ENCODE peak calls at places on chromosomes 16 and 17, in seven cellular contexts. One of them, this sample, is unnamed.

GRCh38 chr16:73878616-73879015 is 418.0 kb upstream of the PSMD7 start:
- DNase-seq in cardiac muscle cell: peak
- DNase-seq in left ventricle myocardium inferior: no peak
- DNase-seq in WERI-Rb-1: peak
- DNase-seq in upper lobe of right lung: no peak
- DNase-seq in endothelial cell: no peak
- DNase-seq in neural crest cell: no peak
- DNase-seq in this sample: no peak

GRCh38 chr17:60065136-60065535 is 13.6 kb downstream of the HEATR6 start:
- DNase-seq in neural crest cell: no peak
- DNase-seq in left ventricle myocardium inferior: no peak
- DNase-seq in cardiac muscle cell: peak
- DNase-seq in endothelial cell: no peak
- DNase-seq in WERI-Rb-1: no peak
- DNase-seq in upper lobe of right lung: no peak
- DNase-seq in this sample: no peak

GRCh38 chr17:55576237-55576998 is 65.2 kb upstream of the SMIM36 start:
- DNase-seq in left ventricle myocardium inferior: no peak
- DNase-seq in endothelial cell: no peak
- DNase-seq in cardiac muscle cell: peak
- DNase-seq in WERI-Rb-1: no peak
- DNase-seq in neural crest cell: no peak
- DNase-seq in upper lobe of right lung: no peak
- DNase-seq in this sample: no peak

GRCh38 chr16:20510323-20510722 is 59.0 kb downstream of the ACSM2A start:
- DNase-seq in cardiac muscle cell: peak
- DNase-seq in endothelial cell: no peak
- DNase-seq in WERI-Rb-1: no peak
- DNase-seq in left ventricle myocardium inferior: no peak
- DNase-seq in neural crest cell: no peak
- DNase-seq in upper lobe of right lung: no peak
- DNase-seq in this sample: no peak

GRCh38 chr16:75130150-75130771 is 13.7 kb upstream of the LDHD start:
- DNase-seq in cardiac muscle cell: no peak
- DNase-seq in endothelial cell: no peak
- DNase-seq in left ventricle myocardium inferior: no peak
- DNase-seq in WERI-Rb-1: peak
- DNase-seq in upper lobe of right lung: no peak
- DNase-seq in neural crest cell: no peak
- DNase-seq in this sample: no peak

GRCh38 chr17:75517277-75517865 is 1.0 kb downstream of the TSEN54 start:
- DNase-seq in neural crest cell: no peak
- DNase-seq in cardiac muscle cell: no peak
- DNase-seq in endothelial cell: no peak
- DNase-seq in WERI-Rb-1: peak
- DNase-seq in left ventricle myocardium inferior: no peak
- DNase-seq in upper lobe of right lung: peak
- DNase-seq in this sample: no peak

GRCh38 chr16:23240994-23241393 is 58.4 kb downstream of the SCNN1G start:
- DNase-seq in left ventricle myocardium inferior: no peak
- DNase-seq in cardiac muscle cell: no peak
- DNase-seq in WERI-Rb-1: no peak
- DNase-seq in neural crest cell: no peak
- DNase-seq in endothelial cell: no peak
- DNase-seq in upper lobe of right lung: no peak
- DNase-seq in this sample: no peak

GRCh38 chr17:35368086-35368824 is 5.2 kb downstream of the SLFN11 start:
- DNase-seq in WERI-Rb-1: no peak
- DNase-seq in neural crest cell: no peak
- DNase-seq in endothelial cell: no peak
- DNase-seq in upper lobe of right lung: no peak
- DNase-seq in cardiac muscle cell: peak
- DNase-seq in left ventricle myocardium inferior: no peak
- DNase-seq in this sample: no peak

GRCh38 chr16:54116126-54116525 is 170.5 kb downstream of the IRX3 start:
- DNase-seq in left ventricle myocardium inferior: no peak
- DNase-seq in upper lobe of right lung: no peak
- DNase-seq in cardiac muscle cell: peak
- DNase-seq in endothelial cell: no peak
- DNase-seq in WERI-Rb-1: no peak
- DNase-seq in neural crest cell: no peak
- DNase-seq in this sample: no peak

GRCh38 chr16:35686595-35686994 is 2227.2 kb downstream of the TP53TG3F start:
- DNase-seq in endothelial cell: no peak
- DNase-seq in cardiac muscle cell: no peak
- DNase-seq in neural crest cell: no peak
- DNase-seq in left ventricle myocardium inferior: no peak
- DNase-seq in WERI-Rb-1: no peak
- DNase-seq in upper lobe of right lung: no peak
- DNase-seq in this sample: no peak

GRCh38 chr16:67966549-67967182 is 1.8 kb downstream of the SLC12A4 start:
- DNase-seq in neural crest cell: no peak
- DNase-seq in cardiac muscle cell: peak
- DNase-seq in left ventricle myocardium inferior: no peak
- DNase-seq in endothelial cell: no peak
- DNase-seq in upper lobe of right lung: no peak
- DNase-seq in WERI-Rb-1: peak
- DNase-seq in this sample: no peak

GRCh38 chr16:28202147-28202746 is 9.5 kb downstream of the XPO6 start:
- DNase-seq in WERI-Rb-1: no peak
- DNase-seq in upper lobe of right lung: no peak
- DNase-seq in left ventricle myocardium inferior: no peak
- DNase-seq in neural crest cell: no peak
- DNase-seq in endothelial cell: no peak
- DNase-seq in cardiac muscle cell: no peak
- DNase-seq in this sample: no peak

GRCh38 chr17:4565209-4566141 is 5.1 kb upstream of the GGT6 start:
- DNase-seq in upper lobe of right lung: peak
- DNase-seq in cardiac muscle cell: peak
- DNase-seq in WERI-Rb-1: peak
- DNase-seq in neural crest cell: peak
- DNase-seq in endothelial cell: peak
- DNase-seq in left ventricle myocardium inferior: peak
- DNase-seq in this sample: no peak

GRCh38 chr17:3762922-3763776 is 37.8 kb downstream of the ITGAE start:
- DNase-seq in left ventricle myocardium inferior: no peak
- DNase-seq in cardiac muscle cell: no peak
- DNase-seq in WERI-Rb-1: no peak
- DNase-seq in endothelial cell: no peak
- DNase-seq in upper lobe of right lung: no peak
- DNase-seq in neural crest cell: no peak
- DNase-seq in this sample: no peak

GRCh38 chr16:71629617-71630016 is 3.6 kb downstream of the MARVELD3 start:
- DNase-seq in cardiac muscle cell: no peak
- DNase-seq in endothelial cell: no peak
- DNase-seq in neural crest cell: no peak
- DNase-seq in upper lobe of right lung: no peak
- DNase-seq in WERI-Rb-1: no peak
- DNase-seq in left ventricle myocardium inferior: no peak
- DNase-seq in this sample: no peak

GRCh38 chr17:47789611-47790520 is 31.7 kb downstream of the OSBPL7 start:
- DNase-seq in neural crest cell: peak
- DNase-seq in WERI-Rb-1: peak
- DNase-seq in left ventricle myocardium inferior: peak
- DNase-seq in endothelial cell: peak
- DNase-seq in upper lobe of right lung: peak
- DNase-seq in cardiac muscle cell: peak
- DNase-seq in this sample: no peak
- TF ChIP-seq CTCF in neural crest cell: peak
- TF ChIP-seq CTCF in WERI-Rb-1: peak
- TF ChIP-seq CTCF in left ventricle myocardium inferior: peak
- TF ChIP-seq CTCF in endothelial cell: no peak
- TF ChIP-seq CTCF in upper lobe of right lung: peak
- TF ChIP-seq CTCF in cardiac muscle cell: peak
- TF ChIP-seq CTCF in this sample: no peak

DNA sequence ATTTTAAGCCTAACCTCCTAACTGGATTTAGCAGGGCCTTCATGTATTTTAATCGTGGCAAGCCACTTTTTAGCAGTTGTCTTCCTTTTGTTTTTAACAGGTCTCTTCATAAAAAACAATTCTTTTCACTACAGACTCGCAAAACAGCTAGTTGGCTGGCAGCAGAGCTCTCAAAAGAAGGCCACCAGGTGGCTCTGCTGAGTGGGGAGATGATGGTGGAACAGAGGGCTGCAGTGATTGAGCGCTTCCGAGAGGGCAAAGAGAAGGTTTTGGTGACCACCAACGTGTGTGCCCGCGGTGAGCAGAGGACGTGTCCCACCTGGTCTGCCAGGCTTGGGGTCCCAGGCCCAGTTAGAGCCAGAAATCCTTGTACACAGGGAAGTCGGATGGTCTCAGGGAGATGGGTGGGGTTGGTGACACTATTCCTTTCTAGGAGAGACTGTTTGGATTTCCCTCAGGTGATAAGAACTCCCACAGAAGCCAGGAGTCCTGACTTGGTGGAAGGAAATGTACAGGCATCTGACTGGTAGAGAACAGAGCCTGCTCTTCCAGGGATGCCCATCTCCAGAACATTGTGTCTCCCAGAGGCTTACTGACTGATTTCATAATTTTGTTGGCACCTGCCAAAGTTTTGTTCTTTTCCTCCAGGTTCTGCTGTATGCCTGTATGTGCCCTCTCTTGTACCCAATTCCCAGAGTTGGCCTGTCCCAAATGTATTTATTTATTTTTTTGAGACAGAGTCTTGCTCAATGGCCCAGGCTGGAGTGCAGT is 14.9 kb upstream of the DDX19A start:
- DNase-seq in upper lobe of right lung: no peak
- DNase-seq in WERI-Rb-1: peak
- DNase-seq in neural crest cell: peak
- DNase-seq in left ventricle myocardium inferior: no peak
- DNase-seq in endothelial cell: peak
- DNase-seq in cardiac muscle cell: peak
- DNase-seq in this sample: peak
- TF ChIP-seq CTCF in upper lobe of right lung: peak
- TF ChIP-seq CTCF in WERI-Rb-1: peak
- TF ChIP-seq CTCF in neural crest cell: peak
- TF ChIP-seq CTCF in left ventricle myocardium inferior: peak
- TF ChIP-seq CTCF in endothelial cell: peak
- TF ChIP-seq CTCF in cardiac muscle cell: peak
- TF ChIP-seq CTCF in this sample: peak

GRCh38 chr17:67995568-67996191 is 589 bp downstream of the C17orf58 start:
- DNase-seq in cardiac muscle cell: peak
- DNase-seq in upper lobe of right lung: no peak
- DNase-seq in WERI-Rb-1: no peak
- DNase-seq in left ventricle myocardium inferior: peak
- DNase-seq in neural crest cell: no peak
- DNase-seq in endothelial cell: peak
- DNase-seq in this sample: peak
- TF ChIP-seq CTCF in cardiac muscle cell: peak
- TF ChIP-seq CTCF in upper lobe of right lung: no peak
- TF ChIP-seq CTCF in WERI-Rb-1: no peak
- TF ChIP-seq CTCF in left ventricle myocardium inferior: no peak
- TF ChIP-seq CTCF in neural crest cell: no peak
- TF ChIP-seq CTCF in endothelial cell: no peak
- TF ChIP-seq CTCF in this sample: no peak

GRCh38 chr17:81978901-81979298 is 1.5 kb downstream of the ASPSCR1 start:
- DNase-seq in endothelial cell: no peak
- DNase-seq in cardiac muscle cell: no peak
- DNase-seq in left ventricle myocardium inferior: no peak
- DNase-seq in upper lobe of right lung: no peak
- DNase-seq in WERI-Rb-1: no peak
- DNase-seq in neural crest cell: no peak
- DNase-seq in this sample: no peak

GRCh38 chr17:81976332-81977210 is 858 bp upstream of the ASPSCR1 start:
- DNase-seq in neural crest cell: no peak
- DNase-seq in cardiac muscle cell: no peak
- DNase-seq in upper lobe of right lung: peak
- DNase-seq in left ventricle myocardium inferior: no peak
- DNase-seq in WERI-Rb-1: peak
- DNase-seq in endothelial cell: no peak
- DNase-seq in this sample: no peak

GRCh38 chr17:81980752-81981239 is 3.4 kb downstream of the ASPSCR1 start:
- DNase-seq in endothelial cell: no peak
- DNase-seq in left ventricle myocardium inferior: no peak
- DNase-seq in upper lobe of right lung: no peak
- DNase-seq in neural crest cell: no peak
- DNase-seq in WERI-Rb-1: no peak
- DNase-seq in cardiac muscle cell: no peak
- DNase-seq in this sample: no peak

GRCh38 chr17:81980122-81980521 is 2.7 kb downstream of the ASPSCR1 start:
- DNase-seq in upper lobe of right lung: no peak
- DNase-seq in left ventricle myocardium inferior: no peak
- DNase-seq in endothelial cell: no peak
- DNase-seq in cardiac muscle cell: no peak
- DNase-seq in WERI-Rb-1: no peak
- DNase-seq in neural crest cell: no peak
- DNase-seq in this sample: no peak

GRCh38 chr17:81977211-81978091 is at the start of gene ASPSCR1:
- DNase-seq in endothelial cell: peak
- DNase-seq in left ventricle myocardium inferior: peak
- DNase-seq in upper lobe of right lung: peak
- DNase-seq in neural crest cell: peak
- DNase-seq in cardiac muscle cell: peak
- DNase-seq in WERI-Rb-1: peak
- DNase-seq in this sample: peak
- TF ChIP-seq CTCF in endothelial cell: no peak
- TF ChIP-seq CTCF in left ventricle myocardium inferior: no peak
- TF ChIP-seq CTCF in upper lobe of right lung: no peak
- TF ChIP-seq CTCF in neural crest cell: no peak
- TF ChIP-seq CTCF in cardiac muscle cell: no peak
- TF ChIP-seq CTCF in WERI-Rb-1: no peak
- TF ChIP-seq CTCF in this sample: no peak

DNA sequence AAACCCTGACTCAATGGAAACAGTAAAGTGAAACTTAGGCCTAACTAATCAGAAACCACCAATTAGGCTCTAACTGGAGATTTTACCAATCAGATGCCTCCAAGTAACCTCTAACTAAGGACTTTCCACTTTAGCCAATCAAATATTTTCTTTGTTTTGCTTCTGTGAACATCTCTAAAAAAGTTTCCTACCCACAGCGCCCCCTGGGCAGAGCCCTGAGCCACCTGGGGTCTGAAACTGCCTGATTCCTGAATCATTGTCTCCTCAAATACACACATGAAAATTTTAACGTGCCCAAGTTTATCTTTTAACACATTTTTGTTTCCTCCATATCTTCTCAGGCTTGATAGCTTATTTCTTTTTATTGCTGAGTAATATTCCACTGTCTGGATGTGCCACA is 19.0 kb downstream of the ADAD2 start:
- DNase-seq in cardiac muscle cell: no peak
- DNase-seq in left ventricle myocardium inferior: no peak
- DNase-seq in upper lobe of right lung: no peak
- DNase-seq in endothelial cell: no peak
- DNase-seq in neural crest cell: no peak
- DNase-seq in WERI-Rb-1: no peak
- DNase-seq in this sample: no peak
- TF ChIP-seq CTCF in cardiac muscle cell: no peak
- TF ChIP-seq CTCF in left ventricle myocardium inferior: no peak
- TF ChIP-seq CTCF in upper lobe of right lung: no peak
- TF ChIP-seq CTCF in endothelial cell: no peak
- TF ChIP-seq CTCF in neural crest cell: no peak
- TF ChIP-seq CTCF in WERI-Rb-1: no peak
- TF ChIP-seq CTCF in this sample: no peak

DNA sequence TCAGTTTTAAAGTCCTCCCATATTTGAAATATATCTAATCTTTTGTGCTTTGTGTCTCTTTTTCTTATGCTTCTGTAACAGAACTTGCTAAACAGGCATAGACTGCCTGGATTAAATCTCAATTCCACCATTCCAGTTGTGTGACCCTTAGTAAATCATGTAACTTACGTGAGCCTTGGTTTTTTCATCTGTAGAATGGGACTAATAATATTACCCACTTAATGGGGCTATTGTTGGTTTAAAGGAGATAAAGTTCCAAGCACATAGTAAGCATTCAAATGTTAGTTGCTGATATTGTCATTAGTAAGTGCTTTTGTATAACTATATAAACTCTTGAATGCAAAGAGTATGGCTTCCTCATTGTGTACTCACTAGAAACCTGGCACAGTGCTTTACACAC is 5.9 kb upstream of the VWA3A start:
- DNase-seq in WERI-Rb-1: no peak
- DNase-seq in endothelial cell: no peak
- DNase-seq in cardiac muscle cell: no peak
- DNase-seq in neural crest cell: no peak
- DNase-seq in upper lobe of right lung: no peak
- DNase-seq in left ventricle myocardium inferior: no peak
- DNase-seq in this sample: no peak
- TF ChIP-seq CTCF in WERI-Rb-1: no peak
- TF ChIP-seq CTCF in endothelial cell: no peak
- TF ChIP-seq CTCF in cardiac muscle cell: no peak
- TF ChIP-seq CTCF in neural crest cell: no peak
- TF ChIP-seq CTCF in upper lobe of right lung: no peak
- TF ChIP-seq CTCF in left ventricle myocardium inferior: no peak
- TF ChIP-seq CTCF in this sample: no peak